ENCODE peak calls at places on chromosomes 6 and 20, in five cellular contexts. O is fibroblast of the aortic adventitia; G is activated CD8-positive, alpha-beta memory T cell treated with anti-CD3 and anti-CD28 coated beads for 24 hours; M is pancreas; X is NCI-H510A. P is an unnamed sample.
A peak's percentile ranks its signal among the peaks of the same experiment; 100 is the strongest.

GRCh38 chr6:47934023-47934422 is 152.2 kb downstream of the OPN5 start:
- DNase-seq in O (no peak), G (no peak), M (no peak), X (no peak), P (no peak)

GRCh38 chr6:136249811-136250685 is at the start of gene MTFR2:
- DNase-seq in O (peak; percentile 99), M (peak; percentile 96), X (peak; percentile 80), G (peak; percentile 91), P (peak; percentile 99)

GRCh38 chr6:91720323-91720722 is 1133.5 kb upstream of the MAP3K7 start:
- DNase-seq in O (no peak), X (no peak), M (no peak), G (no peak), P (no peak)

GRCh38 chr6:14728396-14729024 is 517.4 kb upstream of the JARID2 start:
- DNase-seq in G (peak; percentile 54), M (no peak), X (no peak), O (peak; percentile 82), P (no peak)

GRCh38 chr20:7180261-7181045 is 413.0 kb downstream of the BMP2 start:
- DNase-seq in X (no peak), M (no peak), O (peak; percentile 70), G (no peak), P (no peak)

GRCh38 chr6:166620478-166621113 is 6.5 kb downstream of the RPS6KA2 start:
- DNase-seq in G (peak; percentile 40), X (no peak), O (no peak), M (no peak), P (no peak)

GRCh38 chr6:105510746-105511145 is 107.9 kb upstream of the PREP start:
- DNase-seq in M (no peak), O (peak; percentile 76), G (no peak), X (no peak), P (no peak)

GRCh38 chr6:40417031-40417430 is 170.1 kb downstream of the LRFN2 start:
- DNase-seq in O (no peak), G (no peak), X (no peak), M (no peak), P (no peak)

GRCh38 chr6:829646-830045 is 136.7 kb upstream of the EXOC2 start:
- DNase-seq in X (no peak), O (no peak), G (no peak), M (no peak), P (no peak)

GRCh38 chr20:35404614-35405259 is 7.0 kb downstream of the UQCC1 start:
- DNase-seq in M (no peak), X (no peak), G (no peak), O (no peak), P (peak; percentile 69)

GRCh38 chr6:72704979-72705378 is 83.1 kb downstream of the KCNQ5 start:
- DNase-seq in G (no peak), X (no peak), M (no peak), O (peak; percentile 7), P (no peak)

GRCh38 chr6:93684339-93684738 is 265.0 kb upstream of the EPHA7 start:
- DNase-seq in M (no peak), O (no peak), G (no peak), X (no peak), P (no peak)

GRCh38 chr6:112372213-112372806 is 25.2 kb downstream of the RFPL4B start:
- DNase-seq in M (no peak), G (no peak), O (peak; percentile 62), X (no peak), P (peak; percentile 28)

GRCh38 chr20:61442075-61442670 is 190.1 kb downstream of the CDH4 start:
- DNase-seq in X (no peak), O (no peak), M (no peak), G (no peak), P (no peak)

GRCh38 chr20:62772103-62772611 is 24.1 kb upstream of the MRGBP start:
- DNase-seq in O (no peak), M (no peak), G (no peak), X (no peak), P (no peak)

GRCh38 chr6:75922226-75922625 is 150.2 kb downstream of the IMPG1 start:
- DNase-seq in O (no peak), G (no peak), X (no peak), M (no peak), P (no peak)

GRCh38 chr20:52313335-52313963 is 121.9 kb upstream of the ZFP64 start:
- DNase-seq in G (no peak), M (peak; percentile 25), O (peak; percentile 13), X (peak; percentile 19), P (no peak)

GRCh38 chr20:31948008-31948407 is 3.8 kb downstream of the PDRG1 start:
- DNase-seq in G (no peak), X (no peak), O (no peak), M (no peak), P (no peak)

GRCh38 chr6:56539503-56540105 is 103.1 kb downstream of the DST start:
- DNase-seq in G (no peak), O (no peak), M (no peak), X (no peak), P (no peak)

GRCh38 chr6:33683051-33683571 is 28.4 kb downstream of the UQCC2 start:
- DNase-seq in O (no peak), X (no peak), M (no peak), G (no peak), P (no peak)

GRCh38 chr6:134201716-134202115 is 116.2 kb downstream of the SGK1 start:
- DNase-seq in M (no peak), G (no peak), X (no peak), O (no peak), P (no peak)

GRCh38 chr6:46044876-46045617 is 29.4 kb upstream of the CLIC5 start:
- DNase-seq in M (no peak), O (peak; percentile 81), X (no peak), G (no peak), P (no peak)

GRCh38 chr20:3027987-3028386 is 15.4 kb upstream of the GNRH2 start:
- DNase-seq in M (no peak), O (no peak), X (no peak), G (no peak), P (no peak)

GRCh38 chr20:2559641-2560040 is 23.3 kb downstream of the TMC2 start:
- DNase-seq in O (peak; percentile 3), G (no peak), X (no peak), M (no peak), P (no peak)

GRCh38 chr6:111193156-111193555 is 105.9 kb downstream of the SLC16A10 start:
- DNase-seq in M (no peak), G (no peak), X (no peak), O (no peak), P (no peak)

GRCh38 chr20:32742322-32743236 is 688 bp downstream of the COMMD7 start:
- DNase-seq in G (peak; percentile 70), X (no peak), M (no peak), O (no peak), P (no peak)

GRCh38 chr6:40285535-40285934 is 301.6 kb downstream of the LRFN2 start:
- DNase-seq in M (no peak), O (no peak), G (no peak), X (no peak), P (no peak)

GRCh38 chr6:112307707-112308106 is 39.4 kb upstream of the RFPL4B start:
- DNase-seq in M (no peak), G (no peak), X (no peak), O (no peak), P (no peak)

GRCh38 chr6:30378290-30378937 is 33.5 kb downstream of the RPP21 start:
- DNase-seq in X (no peak), G (no peak), M (no peak), O (peak; percentile 35), P (no peak)

GRCh38 chr20:63319164-63320040 is 26.4 kb downstream of the COL20A1 start:
- DNase-seq in M (no peak), X (no peak), G (no peak), O (no peak), P (no peak)